ENCODE peak calls at places on chromosome 15, in nine cellular contexts. One of them, this sample, is unnamed.
A peak's percentile ranks its signal among the peaks of the same experiment; 100 is the strongest.

GRCh38 chr15:91664224-91664836 is 189.2 kb upstream of the SLCO3A1 start:
- DNase-seq in stimulated activated CD4-positive, alpha-beta T cell treated with anti-CD3 and anti-CD28 coated beads, Interleukin-1b, Interleukin-23, amount 100 ng/mL, for 4 hours: no peak
- DNase-seq in NCI-H1092 treated with DMSO at 0.1 percent for 48 hours: no peak
- DNase-seq in RPMI7951: no peak
- DNase-seq in NCI-H2081: no peak
- DNase-seq in NCI-H1436: no peak
- DNase-seq in NCI-H460: no peak
- DNase-seq in COLO829: no peak
- DNase-seq in A549: no peak
- DNase-seq in this sample: no peak

GRCh38 chr15:34753236-34753894 is 1.4 kb downstream of the GJD2 start:
- DNase-seq in stimulated activated CD4-positive, alpha-beta T cell treated with anti-CD3 and anti-CD28 coated beads, Interleukin-1b, Interleukin-23, amount 100 ng/mL, for 4 hours: no peak
- DNase-seq in NCI-H1092 treated with DMSO at 0.1 percent for 48 hours: no peak
- DNase-seq in RPMI7951: peak; percentile 52
- DNase-seq in NCI-H2081: no peak
- DNase-seq in NCI-H1436: no peak
- DNase-seq in NCI-H460: peak; percentile 24
- DNase-seq in COLO829: peak; percentile 22
- DNase-seq in A549: no peak
- DNase-seq in this sample: no peak

GRCh38 chr15:80545078-80545477 is 140.9 kb downstream of the ARNT2 start:
- DNase-seq in stimulated activated CD4-positive, alpha-beta T cell treated with anti-CD3 and anti-CD28 coated beads, Interleukin-1b, Interleukin-23, amount 100 ng/mL, for 4 hours: no peak
- DNase-seq in NCI-H1092 treated with DMSO at 0.1 percent for 48 hours: no peak
- DNase-seq in RPMI7951: no peak
- DNase-seq in NCI-H2081: no peak
- DNase-seq in NCI-H1436: no peak
- DNase-seq in NCI-H460: no peak
- DNase-seq in COLO829: no peak
- DNase-seq in A549: no peak
- DNase-seq in this sample: no peak

GRCh38 chr15:39966521-39966920 is 32.6 kb downstream of the EIF2AK4 start:
- DNase-seq in stimulated activated CD4-positive, alpha-beta T cell treated with anti-CD3 and anti-CD28 coated beads, Interleukin-1b, Interleukin-23, amount 100 ng/mL, for 4 hours: no peak
- DNase-seq in NCI-H1092 treated with DMSO at 0.1 percent for 48 hours: no peak
- DNase-seq in RPMI7951: no peak
- DNase-seq in NCI-H2081: no peak
- DNase-seq in NCI-H1436: no peak
- DNase-seq in NCI-H460: no peak
- DNase-seq in COLO829: no peak
- DNase-seq in A549: no peak
- DNase-seq in this sample: no peak

GRCh38 chr15:57321973-57322601 is 54.2 kb upstream of the CGNL1 start:
- DNase-seq in stimulated activated CD4-positive, alpha-beta T cell treated with anti-CD3 and anti-CD28 coated beads, Interleukin-1b, Interleukin-23, amount 100 ng/mL, for 4 hours: no peak
- DNase-seq in NCI-H1092 treated with DMSO at 0.1 percent for 48 hours: peak; percentile 64
- DNase-seq in RPMI7951: no peak
- DNase-seq in NCI-H2081: peak; percentile 38
- DNase-seq in NCI-H1436: peak; percentile 68
- DNase-seq in NCI-H460: no peak
- DNase-seq in COLO829: no peak
- DNase-seq in A549: no peak
- DNase-seq in this sample: no peak

GRCh38 chr15:82986442-82986780 is 401 bp downstream of the RAMAC start:
- DNase-seq in stimulated activated CD4-positive, alpha-beta T cell treated with anti-CD3 and anti-CD28 coated beads, Interleukin-1b, Interleukin-23, amount 100 ng/mL, for 4 hours: no peak
- DNase-seq in NCI-H1092 treated with DMSO at 0.1 percent for 48 hours: peak; percentile 19
- DNase-seq in RPMI7951: no peak
- DNase-seq in NCI-H2081: no peak
- DNase-seq in NCI-H1436: no peak
- DNase-seq in NCI-H460: peak; percentile 5
- DNase-seq in COLO829: no peak
- DNase-seq in A549: peak; percentile 60
- DNase-seq in this sample: no peak

GRCh38 chr15:101067660-101068522 is 148.7 kb downstream of the LRRK1 start:
- DNase-seq in stimulated activated CD4-positive, alpha-beta T cell treated with anti-CD3 and anti-CD28 coated beads, Interleukin-1b, Interleukin-23, amount 100 ng/mL, for 4 hours: no peak
- DNase-seq in NCI-H1092 treated with DMSO at 0.1 percent for 48 hours: no peak
- DNase-seq in RPMI7951: no peak
- DNase-seq in NCI-H2081: no peak
- DNase-seq in NCI-H1436: no peak
- DNase-seq in NCI-H460: no peak
- DNase-seq in COLO829: no peak
- DNase-seq in A549: no peak
- DNase-seq in this sample: no peak

GRCh38 chr15:50315814-50316630 is 39.0 kb downstream of the GABPB1 start:
- DNase-seq in stimulated activated CD4-positive, alpha-beta T cell treated with anti-CD3 and anti-CD28 coated beads, Interleukin-1b, Interleukin-23, amount 100 ng/mL, for 4 hours: no peak
- DNase-seq in NCI-H1092 treated with DMSO at 0.1 percent for 48 hours: peak; percentile 18
- DNase-seq in RPMI7951: peak; percentile 47
- DNase-seq in NCI-H2081: no peak
- DNase-seq in NCI-H1436: peak; percentile 16
- DNase-seq in NCI-H460: peak; percentile 37
- DNase-seq in COLO829: peak; percentile 12
- DNase-seq in A549: peak; percentile 25
- DNase-seq in this sample: peak; percentile 11

GRCh38 chr15:76217029-76217866 is 94.0 kb downstream of the ETFA start:
- DNase-seq in stimulated activated CD4-positive, alpha-beta T cell treated with anti-CD3 and anti-CD28 coated beads, Interleukin-1b, Interleukin-23, amount 100 ng/mL, for 4 hours: no peak
- DNase-seq in NCI-H1092 treated with DMSO at 0.1 percent for 48 hours: no peak
- DNase-seq in RPMI7951: peak; percentile 65
- DNase-seq in NCI-H2081: no peak
- DNase-seq in NCI-H1436: no peak
- DNase-seq in NCI-H460: peak; percentile 16
- DNase-seq in COLO829: no peak
- DNase-seq in A549: no peak
- DNase-seq in this sample: peak; percentile 3

GRCh38 chr15:29896062-29896461 is 73.8 kb upstream of the TJP1 start:
- DNase-seq in stimulated activated CD4-positive, alpha-beta T cell treated with anti-CD3 and anti-CD28 coated beads, Interleukin-1b, Interleukin-23, amount 100 ng/mL, for 4 hours: no peak
- DNase-seq in NCI-H1092 treated with DMSO at 0.1 percent for 48 hours: no peak
- DNase-seq in RPMI7951: no peak
- DNase-seq in NCI-H2081: no peak
- DNase-seq in NCI-H1436: no peak
- DNase-seq in NCI-H460: no peak
- DNase-seq in COLO829: no peak
- DNase-seq in A549: no peak
- DNase-seq in this sample: no peak

GRCh38 chr15:92117301-92117731 is 263.8 kb downstream of the SLCO3A1 start:
- DNase-seq in stimulated activated CD4-positive, alpha-beta T cell treated with anti-CD3 and anti-CD28 coated beads, Interleukin-1b, Interleukin-23, amount 100 ng/mL, for 4 hours: no peak
- DNase-seq in NCI-H1092 treated with DMSO at 0.1 percent for 48 hours: no peak
- DNase-seq in RPMI7951: no peak
- DNase-seq in NCI-H2081: no peak
- DNase-seq in NCI-H1436: no peak
- DNase-seq in NCI-H460: no peak
- DNase-seq in COLO829: no peak
- DNase-seq in A549: no peak
- DNase-seq in this sample: peak; percentile 24

GRCh38 chr15:69631005-69631404 is 178.4 kb downstream of the RPLP1 start:
- DNase-seq in stimulated activated CD4-positive, alpha-beta T cell treated with anti-CD3 and anti-CD28 coated beads, Interleukin-1b, Interleukin-23, amount 100 ng/mL, for 4 hours: no peak
- DNase-seq in NCI-H1092 treated with DMSO at 0.1 percent for 48 hours: no peak
- DNase-seq in RPMI7951: no peak
- DNase-seq in NCI-H2081: no peak
- DNase-seq in NCI-H1436: no peak
- DNase-seq in NCI-H460: no peak
- DNase-seq in COLO829: no peak
- DNase-seq in A549: no peak
- DNase-seq in this sample: no peak

GRCh38 chr15:67082007-67082536 is 16.7 kb downstream of the SMAD3 start:
- DNase-seq in stimulated activated CD4-positive, alpha-beta T cell treated with anti-CD3 and anti-CD28 coated beads, Interleukin-1b, Interleukin-23, amount 100 ng/mL, for 4 hours: no peak
- DNase-seq in NCI-H1092 treated with DMSO at 0.1 percent for 48 hours: no peak
- DNase-seq in RPMI7951: no peak
- DNase-seq in NCI-H2081: no peak
- DNase-seq in NCI-H1436: no peak
- DNase-seq in NCI-H460: no peak
- DNase-seq in COLO829: no peak
- DNase-seq in A549: no peak
- DNase-seq in this sample: no peak

GRCh38 chr15:97976766-97977503 is 16.4 kb downstream of the ARRDC4 start:
- DNase-seq in stimulated activated CD4-positive, alpha-beta T cell treated with anti-CD3 and anti-CD28 coated beads, Interleukin-1b, Interleukin-23, amount 100 ng/mL, for 4 hours: no peak
- DNase-seq in NCI-H1092 treated with DMSO at 0.1 percent for 48 hours: no peak
- DNase-seq in RPMI7951: no peak
- DNase-seq in NCI-H2081: no peak
- DNase-seq in NCI-H1436: no peak
- DNase-seq in NCI-H460: no peak
- DNase-seq in COLO829: no peak
- DNase-seq in A549: no peak
- DNase-seq in this sample: no peak

GRCh38 chr15:84656972-84657371 is 1.0 kb downstream of the NMB start:
- DNase-seq in stimulated activated CD4-positive, alpha-beta T cell treated with anti-CD3 and anti-CD28 coated beads, Interleukin-1b, Interleukin-23, amount 100 ng/mL, for 4 hours: no peak
- DNase-seq in NCI-H1092 treated with DMSO at 0.1 percent for 48 hours: no peak
- DNase-seq in RPMI7951: no peak
- DNase-seq in NCI-H2081: no peak
- DNase-seq in NCI-H1436: no peak
- DNase-seq in NCI-H460: no peak
- DNase-seq in COLO829: no peak
- DNase-seq in A549: no peak
- DNase-seq in this sample: no peak

GRCh38 chr15:77023576-77024272 is 28.8 kb downstream of the PSTPIP1 start:
- DNase-seq in stimulated activated CD4-positive, alpha-beta T cell treated with anti-CD3 and anti-CD28 coated beads, Interleukin-1b, Interleukin-23, amount 100 ng/mL, for 4 hours: no peak
- DNase-seq in NCI-H1092 treated with DMSO at 0.1 percent for 48 hours: no peak
- DNase-seq in RPMI7951: no peak
- DNase-seq in NCI-H2081: no peak
- DNase-seq in NCI-H1436: no peak
- DNase-seq in NCI-H460: no peak
- DNase-seq in COLO829: no peak
- DNase-seq in A549: no peak
- DNase-seq in this sample: no peak

GRCh38 chr15:53693729-53694533 is 65.5 kb downstream of the WDR72 start:
- DNase-seq in stimulated activated CD4-positive, alpha-beta T cell treated with anti-CD3 and anti-CD28 coated beads, Interleukin-1b, Interleukin-23, amount 100 ng/mL, for 4 hours: no peak
- DNase-seq in NCI-H1092 treated with DMSO at 0.1 percent for 48 hours: peak; percentile 64
- DNase-seq in RPMI7951: no peak
- DNase-seq in NCI-H2081: peak; percentile 31
- DNase-seq in NCI-H1436: no peak
- DNase-seq in NCI-H460: no peak
- DNase-seq in COLO829: no peak
- DNase-seq in A549: no peak
- DNase-seq in this sample: no peak

GRCh38 chr15:90016721-90017120 is 15.6 kb downstream of the ZNF710 start:
- DNase-seq in stimulated activated CD4-positive, alpha-beta T cell treated with anti-CD3 and anti-CD28 coated beads, Interleukin-1b, Interleukin-23, amount 100 ng/mL, for 4 hours: no peak
- DNase-seq in NCI-H1092 treated with DMSO at 0.1 percent for 48 hours: no peak
- DNase-seq in RPMI7951: no peak
- DNase-seq in NCI-H2081: no peak
- DNase-seq in NCI-H1436: no peak
- DNase-seq in NCI-H460: no peak
- DNase-seq in COLO829: no peak
- DNase-seq in A549: no peak
- DNase-seq in this sample: no peak

GRCh38 chr15:87401986-87402385 is 854.6 kb downstream of the NTRK3 start:
- DNase-seq in stimulated activated CD4-positive, alpha-beta T cell treated with anti-CD3 and anti-CD28 coated beads, Interleukin-1b, Interleukin-23, amount 100 ng/mL, for 4 hours: no peak
- DNase-seq in NCI-H1092 treated with DMSO at 0.1 percent for 48 hours: no peak
- DNase-seq in RPMI7951: no peak
- DNase-seq in NCI-H2081: no peak
- DNase-seq in NCI-H1436: no peak
- DNase-seq in NCI-H460: no peak
- DNase-seq in COLO829: no peak
- DNase-seq in A549: no peak
- DNase-seq in this sample: no peak

GRCh38 chr15:92880796-92881569 is 19.1 kb upstream of the CHD2 start:
- DNase-seq in stimulated activated CD4-positive, alpha-beta T cell treated with anti-CD3 and anti-CD28 coated beads, Interleukin-1b, Interleukin-23, amount 100 ng/mL, for 4 hours: no peak
- DNase-seq in NCI-H1092 treated with DMSO at 0.1 percent for 48 hours: no peak
- DNase-seq in RPMI7951: peak; percentile 46
- DNase-seq in NCI-H2081: no peak
- DNase-seq in NCI-H1436: no peak
- DNase-seq in NCI-H460: no peak
- DNase-seq in COLO829: no peak
- DNase-seq in A549: no peak
- DNase-seq in this sample: no peak

GRCh38 chr15:39504812-39505211 is 76.1 kb upstream of the THBS1 start:
- DNase-seq in stimulated activated CD4-positive, alpha-beta T cell treated with anti-CD3 and anti-CD28 coated beads, Interleukin-1b, Interleukin-23, amount 100 ng/mL, for 4 hours: no peak
- DNase-seq in NCI-H1092 treated with DMSO at 0.1 percent for 48 hours: no peak
- DNase-seq in RPMI7951: peak; percentile 44
- DNase-seq in NCI-H2081: no peak
- DNase-seq in NCI-H1436: no peak
- DNase-seq in NCI-H460: no peak
- DNase-seq in COLO829: no peak
- DNase-seq in A549: no peak
- DNase-seq in this sample: peak; percentile 84

GRCh38 chr15:82066455-82066854 is 20.6 kb upstream of the MEX3B start:
- DNase-seq in stimulated activated CD4-positive, alpha-beta T cell treated with anti-CD3 and anti-CD28 coated beads, Interleukin-1b, Interleukin-23, amount 100 ng/mL, for 4 hours: no peak
- DNase-seq in NCI-H1092 treated with DMSO at 0.1 percent for 48 hours: no peak
- DNase-seq in RPMI7951: no peak
- DNase-seq in NCI-H2081: no peak
- DNase-seq in NCI-H1436: no peak
- DNase-seq in NCI-H460: no peak
- DNase-seq in COLO829: no peak
- DNase-seq in A549: no peak
- DNase-seq in this sample: no peak

GRCh38 chr15:39621210-39621609 is 40.3 kb downstream of the THBS1 start:
- DNase-seq in stimulated activated CD4-positive, alpha-beta T cell treated with anti-CD3 and anti-CD28 coated beads, Interleukin-1b, Interleukin-23, amount 100 ng/mL, for 4 hours: no peak
- DNase-seq in NCI-H1092 treated with DMSO at 0.1 percent for 48 hours: peak; percentile 30
- DNase-seq in RPMI7951: peak; percentile 17
- DNase-seq in NCI-H2081: peak; percentile 56
- DNase-seq in NCI-H1436: no peak
- DNase-seq in NCI-H460: no peak
- DNase-seq in COLO829: no peak
- DNase-seq in A549: no peak
- DNase-seq in this sample: no peak

GRCh38 chr15:46312133-46312740 is 677.4 kb downstream of the SQOR start:
- DNase-seq in stimulated activated CD4-positive, alpha-beta T cell treated with anti-CD3 and anti-CD28 coated beads, Interleukin-1b, Interleukin-23, amount 100 ng/mL, for 4 hours: peak; percentile 18
- DNase-seq in NCI-H1092 treated with DMSO at 0.1 percent for 48 hours: peak; percentile 78
- DNase-seq in RPMI7951: peak; percentile 45
- DNase-seq in NCI-H2081: peak; percentile 86
- DNase-seq in NCI-H1436: peak; percentile 88
- DNase-seq in NCI-H460: peak; percentile 63
- DNase-seq in COLO829: peak; percentile 19
- DNase-seq in A549: peak; percentile 3
- DNase-seq in this sample: no peak

GRCh38 chr15:73685981-73686380 is 1.8 kb downstream of the CD276 start:
- DNase-seq in stimulated activated CD4-positive, alpha-beta T cell treated with anti-CD3 and anti-CD28 coated beads, Interleukin-1b, Interleukin-23, amount 100 ng/mL, for 4 hours: no peak
- DNase-seq in NCI-H1092 treated with DMSO at 0.1 percent for 48 hours: no peak
- DNase-seq in RPMI7951: no peak
- DNase-seq in NCI-H2081: no peak
- DNase-seq in NCI-H1436: no peak
- DNase-seq in NCI-H460: no peak
- DNase-seq in COLO829: no peak
- DNase-seq in A549: no peak
- DNase-seq in this sample: no peak

GRCh38 chr15:68488290-68488689 is 56.3 kb upstream of the ITGA11 start:
- DNase-seq in stimulated activated CD4-positive, alpha-beta T cell treated with anti-CD3 and anti-CD28 coated beads, Interleukin-1b, Interleukin-23, amount 100 ng/mL, for 4 hours: no peak
- DNase-seq in NCI-H1092 treated with DMSO at 0.1 percent for 48 hours: no peak
- DNase-seq in RPMI7951: no peak
- DNase-seq in NCI-H2081: no peak
- DNase-seq in NCI-H1436: no peak
- DNase-seq in NCI-H460: no peak
- DNase-seq in COLO829: no peak
- DNase-seq in A549: no peak
- DNase-seq in this sample: no peak

GRCh38 chr15:32656091-32656860 is 14.8 kb downstream of the SCG5 start:
- DNase-seq in stimulated activated CD4-positive, alpha-beta T cell treated with anti-CD3 and anti-CD28 coated beads, Interleukin-1b, Interleukin-23, amount 100 ng/mL, for 4 hours: no peak
- DNase-seq in NCI-H1092 treated with DMSO at 0.1 percent for 48 hours: no peak
- DNase-seq in RPMI7951: no peak
- DNase-seq in NCI-H2081: no peak
- DNase-seq in NCI-H1436: no peak
- DNase-seq in NCI-H460: no peak
- DNase-seq in COLO829: no peak
- DNase-seq in A549: no peak
- DNase-seq in this sample: no peak

GRCh38 chr15:26391556-26392229 is 381.2 kb downstream of the GABRB3 start:
- DNase-seq in stimulated activated CD4-positive, alpha-beta T cell treated with anti-CD3 and anti-CD28 coated beads, Interleukin-1b, Interleukin-23, amount 100 ng/mL, for 4 hours: no peak
- DNase-seq in NCI-H1092 treated with DMSO at 0.1 percent for 48 hours: peak; percentile 95
- DNase-seq in RPMI7951: no peak
- DNase-seq in NCI-H2081: peak; percentile 45
- DNase-seq in NCI-H1436: no peak
- DNase-seq in NCI-H460: no peak
- DNase-seq in COLO829: no peak
- DNase-seq in A549: no peak
- DNase-seq in this sample: no peak

GRCh38 chr15:65956307-65956706 is 87.0 kb downstream of the RAB11A start:
- DNase-seq in stimulated activated CD4-positive, alpha-beta T cell treated with anti-CD3 and anti-CD28 coated beads, Interleukin-1b, Interleukin-23, amount 100 ng/mL, for 4 hours: no peak
- DNase-seq in NCI-H1092 treated with DMSO at 0.1 percent for 48 hours: no peak
- DNase-seq in RPMI7951: no peak
- DNase-seq in NCI-H2081: no peak
- DNase-seq in NCI-H1436: no peak
- DNase-seq in NCI-H460: no peak
- DNase-seq in COLO829: no peak
- DNase-seq in A549: no peak
- DNase-seq in this sample: no peak

GRCh38 chr15:89356634-89357298 is 22.1 kb upstream of the POLG start:
- DNase-seq in stimulated activated CD4-positive, alpha-beta T cell treated with anti-CD3 and anti-CD28 coated beads, Interleukin-1b, Interleukin-23, amount 100 ng/mL, for 4 hours: no peak
- DNase-seq in NCI-H1092 treated with DMSO at 0.1 percent for 48 hours: peak; percentile 23
- DNase-seq in RPMI7951: peak; percentile 14
- DNase-seq in NCI-H2081: peak; percentile 26
- DNase-seq in NCI-H1436: peak; percentile 43
- DNase-seq in NCI-H460: peak; percentile 30
- DNase-seq in COLO829: peak; percentile 61
- DNase-seq in A549: peak; percentile 67
- DNase-seq in this sample: no peak

GRCh38 chr15:82810061-82810862 is 834 bp downstream of the WHAMM start:
- DNase-seq in stimulated activated CD4-positive, alpha-beta T cell treated with anti-CD3 and anti-CD28 coated beads, Interleukin-1b, Interleukin-23, amount 100 ng/mL, for 4 hours: no peak
- DNase-seq in NCI-H1092 treated with DMSO at 0.1 percent for 48 hours: peak; percentile 31
- DNase-seq in RPMI7951: peak; percentile 39
- DNase-seq in NCI-H2081: peak; percentile 46
- DNase-seq in NCI-H1436: no peak
- DNase-seq in NCI-H460: no peak
- DNase-seq in COLO829: no peak
- DNase-seq in A549: no peak
- DNase-seq in this sample: no peak